ENCODE peak calls at places on chromosomes 12 and 14, in four cellular contexts. Y, Z, O and X are unnamed samples.

GRCh38 chr12:109288571-109288970 is 20.5 kb downstream of the FOXN4 start:
- DNase-seq in Y (peak), Z (no peak), O (no peak), X (no peak)

GRCh38 chr12:45549503-45549902 is 180.0 kb upstream of the ARID2 start:
- DNase-seq in Y (no peak), Z (no peak), O (no peak), X (no peak)

GRCh38 chr12:113740699-113741098 is 225.4 kb downstream of the RBM19 start:
- DNase-seq in Y (peak), Z (no peak), O (no peak), X (no peak)

GRCh38 chr12:92424338-92424737 is 278.5 kb upstream of the PLEKHG7 start:
- DNase-seq in Y (no peak), Z (peak), O (no peak), X (no peak)

GRCh38 chr12:84397279-84397678 is 515.3 kb downstream of the SLC6A15 start:
- DNase-seq in Y (no peak), Z (no peak), O (no peak), X (no peak)

GRCh38 chr12:116143883-116144266 is 133.6 kb downstream of the MED13L start:
- DNase-seq in Y (no peak), Z (peak), O (no peak), X (no peak)

GRCh38 chr12:52358575-52359350 is 8.5 kb downstream of the KRT85 start:
- DNase-seq in Y (no peak), Z (no peak), O (peak), X (no peak)

GRCh38 chr12:102322254-102322653 is 124.6 kb upstream of the PMCH start:
- DNase-seq in Y (no peak), Z (no peak), O (no peak), X (no peak)

GRCh38 chr12:93621986-93622385 is 49.5 kb downstream of the SOCS2 start:
- DNase-seq in Y (no peak), Z (peak), O (no peak), X (no peak)

GRCh38 chr14:58822856-58823255 is 185.1 kb downstream of the DACT1 start:
- DNase-seq in Y (no peak), Z (no peak), O (no peak), X (no peak)

GRCh38 chr14:69363055-69363454 is 35.0 kb downstream of the ERH start:
- DNase-seq in Y (peak), Z (peak), O (no peak), X (peak)

GRCh38 chr14:79383031-79383430 is 828.3 kb downstream of the DIO2 start:
- DNase-seq in Y (no peak), Z (no peak), O (no peak), X (no peak)

GRCh38 chr14:55580401-55581010 is 499 bp downstream of the KTN1 start:
- DNase-seq in Y (peak), Z (no peak), O (no peak), X (no peak)

GRCh38 chr14:67622675-67623074 is 3.0 kb downstream of the ARG2 start:
- DNase-seq in Y (peak), Z (peak), O (no peak), X (peak)

DNA sequence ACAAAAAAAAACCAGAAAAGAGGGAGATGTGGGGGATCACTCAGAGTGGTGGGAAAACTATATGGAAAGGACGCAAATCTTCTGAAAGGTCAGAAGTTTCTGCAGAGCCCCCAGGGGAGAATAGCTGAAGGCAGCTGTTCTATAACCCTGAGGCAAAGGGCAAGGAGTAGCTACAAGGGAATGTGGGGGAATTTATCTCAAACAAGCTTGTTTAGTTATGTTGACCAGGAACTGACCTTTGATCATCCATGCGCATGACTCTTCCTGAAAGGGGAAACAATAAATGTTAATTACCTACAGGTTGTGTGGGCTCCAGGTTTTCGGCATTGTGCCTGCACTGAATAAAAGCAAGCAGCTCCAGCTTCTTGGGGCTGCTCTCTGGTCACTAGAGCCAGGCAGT is 968.5 kb downstream of the AACS start:
- DNase-seq in Y (peak), Z (no peak), O (no peak), X (peak)
- TF ChIP-seq SMC3 in Y (no peak), Z (no peak), O (no peak), X (no peak)

DNA sequence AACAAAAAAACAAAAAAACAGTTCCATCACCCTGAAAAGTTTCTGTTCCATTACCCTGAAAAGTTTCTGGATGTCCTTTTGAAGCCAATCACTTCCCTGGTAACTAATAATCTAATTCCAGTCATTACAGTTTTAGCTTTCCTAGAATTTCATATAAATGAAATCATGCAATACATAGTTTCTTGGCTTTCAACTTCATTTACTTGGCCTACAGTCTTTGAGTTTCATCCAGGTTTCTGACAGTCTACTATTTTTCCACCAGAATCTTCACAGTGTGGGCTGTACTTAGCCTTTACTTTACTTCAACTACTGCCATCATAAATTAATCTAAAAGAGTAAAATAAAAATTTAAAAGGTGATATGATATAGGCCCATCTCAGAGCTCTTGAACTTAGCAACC is 55.5 kb downstream of the RPS6KA5 start:
- DNase-seq in Y (no peak), Z (no peak), O (no peak), X (no peak)
- TF ChIP-seq POLR2A in Y (no peak), Z (no peak), O (no peak), X (no peak)

GRCh38 chr12:106245767-106246166 is 2.1 kb downstream of the CKAP4 start:
- DNase-seq in Y (peak), Z (peak), O (no peak), X (no peak)

GRCh38 chr12:106248849-106249371 is 1.1 kb upstream of the CKAP4 start:
- DNase-seq in Y (no peak), Z (peak), O (no peak), X (no peak)

GRCh38 chr12:106248177-106248848 is 493 bp upstream of the CKAP4 start:
- DNase-seq in Y (peak), Z (peak), O (no peak), X (peak)

GRCh38 chr12:106247731-106248176 is at the start of gene CKAP4:
- DNase-seq in Y (peak), Z (peak), O (no peak), X (peak)

DNA sequence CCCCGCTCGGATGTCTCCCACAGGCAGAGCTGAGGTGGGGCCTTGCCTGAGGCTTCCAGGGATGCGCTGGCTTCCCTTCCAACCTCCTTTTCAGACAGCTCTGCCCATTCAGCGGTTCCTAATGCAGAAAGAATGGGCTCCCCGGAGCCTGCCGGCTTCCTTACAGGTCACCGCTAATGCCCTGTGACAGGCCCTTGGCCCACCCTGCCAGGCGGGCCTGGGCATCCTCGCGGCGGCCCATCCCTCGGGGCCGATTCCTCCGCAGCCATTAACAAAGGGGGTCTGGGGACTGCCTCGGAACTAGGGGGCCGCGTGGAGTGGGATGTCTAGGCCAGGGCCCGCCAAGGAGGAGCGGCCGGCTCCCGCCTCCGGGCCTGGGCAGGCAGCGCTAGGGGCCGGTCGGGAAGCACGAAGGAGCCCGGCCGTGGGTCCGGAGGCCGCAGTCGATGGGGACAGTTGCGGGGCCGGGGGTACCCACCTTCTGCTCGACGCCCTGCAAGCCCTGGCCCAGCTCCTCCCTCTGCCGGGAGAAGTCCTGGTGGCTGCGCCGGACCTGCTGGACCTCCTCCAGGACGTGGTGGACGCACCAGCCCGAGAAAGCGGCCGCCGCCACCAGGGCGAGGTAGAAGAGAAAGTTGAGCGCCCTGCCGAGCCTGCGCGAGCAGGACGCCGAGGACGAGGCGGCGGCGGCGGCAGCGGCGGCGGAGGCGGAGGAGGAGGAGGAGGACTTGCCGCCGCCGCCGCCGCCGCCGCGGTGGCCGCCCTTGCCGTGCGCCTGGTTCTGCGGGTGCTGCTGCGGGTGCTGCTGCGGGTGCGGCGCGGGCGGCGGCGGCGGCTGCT is 709 bp downstream of the CKAP4 start:
- DNase-seq in Y (peak), Z (peak), O (no peak), X (no peak)
- TF ChIP-seq SMC3 in Y (no peak), Z (no peak), O (no peak), X (no peak)

DNA sequence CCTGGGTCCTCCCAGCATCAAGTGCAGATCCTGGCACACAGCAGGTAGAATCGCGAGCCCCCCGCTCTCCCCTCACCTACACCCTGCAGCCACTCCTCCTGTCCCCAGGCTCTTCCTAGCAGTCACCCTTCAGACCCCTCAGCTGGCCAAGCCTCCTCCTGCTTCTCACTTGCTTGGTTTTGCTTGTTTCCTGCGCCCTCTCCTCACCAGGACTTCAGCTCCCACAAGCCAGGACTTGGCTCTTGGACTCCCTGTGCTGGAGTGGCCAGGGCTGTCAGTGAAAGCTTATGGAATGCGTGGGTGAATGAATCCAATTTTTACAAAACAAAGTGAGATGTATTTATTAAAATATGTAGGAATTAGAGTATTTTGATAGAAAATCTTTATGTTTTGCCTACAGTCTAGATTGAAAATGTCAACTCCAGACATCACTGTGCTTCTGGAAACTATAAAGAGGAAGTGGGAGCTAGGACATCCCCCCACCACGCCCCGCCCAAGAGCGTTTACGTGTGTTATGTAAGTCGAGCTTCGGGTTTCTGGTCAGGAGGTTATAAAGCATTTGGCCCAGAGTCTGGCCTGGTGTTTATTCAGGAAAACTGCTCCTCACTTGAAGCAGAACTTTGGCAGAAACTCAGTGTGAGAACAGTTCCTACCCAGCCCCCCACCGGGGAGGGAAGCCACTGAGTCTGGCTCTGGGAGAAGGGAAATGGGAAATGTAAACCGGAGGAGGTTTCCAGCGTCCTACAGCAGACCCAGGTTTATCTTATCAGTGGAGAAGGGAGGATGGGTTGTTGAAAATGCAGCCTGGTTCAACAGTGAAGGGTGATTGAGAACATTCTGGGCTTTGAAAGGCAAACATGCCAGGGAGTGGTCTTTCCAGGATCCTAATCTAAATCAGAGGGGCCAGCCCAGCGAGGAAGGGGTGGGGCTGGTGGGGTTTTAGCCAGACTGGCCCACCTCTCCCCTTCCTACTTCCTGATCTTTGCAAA is 8.8 kb downstream of the ALDH2 start:
- DNase-seq in Y (peak), Z (peak), O (peak), X (peak)
- TF ChIP-seq POLR2A in Y (no peak), Z (no peak), O (peak), X (no peak)

DNA sequence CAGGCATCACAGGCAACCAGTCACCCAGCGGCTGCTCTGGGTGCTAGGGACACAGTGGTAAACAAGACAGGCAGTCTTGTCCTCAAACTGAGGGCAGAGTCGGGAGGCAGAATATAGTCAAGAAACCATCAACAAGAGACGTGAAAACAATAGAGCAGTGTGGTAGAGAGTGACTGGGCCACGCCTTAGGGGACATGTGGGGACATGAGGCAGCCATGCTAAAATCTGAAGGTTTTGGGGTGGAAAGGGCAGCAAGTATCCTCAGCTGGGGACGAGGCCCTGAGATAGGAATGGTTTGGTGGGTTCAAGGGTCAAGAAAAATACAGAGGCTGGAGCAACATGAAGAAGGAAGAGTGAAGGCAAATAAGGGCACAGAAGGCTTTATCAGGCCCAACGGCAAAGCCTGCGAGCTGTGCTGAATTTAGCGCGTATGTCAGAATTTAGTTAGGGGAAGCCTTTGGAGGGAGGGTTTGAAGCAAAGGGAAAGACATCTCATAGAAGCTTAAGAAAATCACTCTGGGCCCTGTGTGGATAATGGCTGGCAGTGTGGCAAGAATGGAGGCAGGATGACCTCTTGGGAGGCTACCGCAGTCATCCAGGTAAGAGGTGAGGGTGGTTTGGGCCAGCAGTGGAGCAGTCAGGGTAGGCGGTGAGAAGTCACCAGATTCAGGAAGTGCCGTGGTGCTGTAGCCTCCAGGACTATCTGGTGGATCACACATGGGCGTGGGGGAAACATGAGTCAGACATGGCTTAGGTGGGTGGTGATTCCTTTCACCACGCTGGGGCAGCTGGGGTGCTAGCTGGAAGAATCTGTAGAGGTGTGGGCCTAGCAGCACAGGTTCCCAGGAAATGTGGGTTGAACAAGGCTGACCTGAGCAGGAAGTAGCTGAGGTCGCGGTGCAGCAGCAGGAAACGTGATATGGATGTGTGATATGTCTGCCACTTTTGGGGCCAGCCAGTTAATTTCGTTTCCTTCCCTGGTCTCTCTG is 3.0 kb downstream of the EVL start:
- DNase-seq in Y (no peak), Z (peak), O (peak), X (no peak)
- TF ChIP-seq SMC3 in Y (no peak), Z (no peak), O (no peak), X (no peak)

DNA sequence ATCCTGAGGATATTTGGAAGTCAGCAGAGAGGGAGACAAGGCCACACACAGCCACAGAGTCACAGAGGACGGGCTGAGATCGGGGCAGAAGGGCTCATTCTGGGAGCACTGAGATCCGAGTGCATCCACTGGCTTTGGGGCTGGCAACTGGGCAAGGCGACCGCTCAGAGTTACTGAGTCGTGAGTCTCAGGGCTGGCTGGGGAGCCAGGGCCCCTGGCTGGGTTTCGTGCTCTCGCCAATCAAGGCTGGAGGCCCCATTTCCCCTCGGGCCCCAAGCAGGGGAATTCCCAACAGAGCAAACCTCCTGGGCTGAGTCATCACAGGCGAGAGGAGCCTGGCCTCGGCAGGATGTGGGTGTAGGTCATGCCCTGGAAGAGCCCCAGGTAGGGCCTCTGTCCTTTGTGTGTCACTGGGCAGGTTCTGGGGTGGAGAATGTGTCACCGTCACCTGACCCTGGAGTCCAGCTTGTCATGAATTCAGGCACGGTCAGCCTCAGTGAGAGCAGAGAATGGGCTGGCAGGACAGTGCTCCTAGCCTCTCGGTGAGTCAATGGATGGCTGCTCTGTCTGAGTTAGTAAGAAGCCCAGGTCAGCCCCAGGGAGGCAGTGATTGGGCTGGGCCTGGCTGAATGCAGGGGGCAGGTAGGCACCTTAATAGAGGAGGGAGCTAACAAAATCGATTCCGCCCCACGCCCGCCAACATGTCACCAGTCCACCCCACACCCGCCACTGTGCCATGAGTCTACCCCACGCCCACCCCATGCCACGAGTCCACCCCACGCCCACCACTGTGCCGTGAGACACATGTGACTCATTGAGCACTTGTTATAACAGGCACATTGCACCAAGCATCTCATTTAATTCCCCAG is 16.9 kb downstream of the ASB2 start:
- DNase-seq in Y (peak), Z (peak), O (peak), X (peak)
- TF ChIP-seq POLR2A in Y (no peak), Z (peak), O (peak), X (peak)

DNA sequence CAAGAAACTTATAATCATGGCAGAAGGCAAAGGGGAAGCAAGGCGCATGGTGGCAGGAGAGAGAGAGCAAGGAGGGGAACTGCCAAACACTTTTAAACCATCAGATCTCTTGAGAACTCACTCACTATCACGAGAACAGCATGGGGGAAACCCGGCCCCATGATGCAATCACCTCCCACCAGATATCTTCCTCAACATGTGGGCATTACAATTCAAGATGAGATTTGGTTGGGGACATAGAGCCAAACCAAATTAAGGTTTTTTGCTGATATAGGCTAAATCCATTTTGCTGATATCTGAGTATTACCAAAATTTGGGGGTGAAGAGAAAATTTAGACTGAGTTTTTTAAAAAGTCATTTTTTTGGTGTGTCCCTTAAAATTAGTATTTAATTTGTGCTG is 54.9 kb upstream of the TMX1 start:
- DNase-seq in Y (no peak), Z (no peak), O (no peak), X (no peak)
- TF ChIP-seq SMC3 in Y (no peak), Z (no peak), O (no peak), X (no peak)